ENCODE peak calls at places on chromosomes 13 and 19, in eight cellular contexts. U is cardiac fibroblast, J is choroid plexus epithelial cell, R is GM10248, V is type B pancreatic cell, M is mammary epithelial cell, Q is fibroblast of the aortic adventitia, K is AG04450. X is an unnamed sample.

GRCh38 chr19:49749055-49749716 is 13.9 kb downstream of the TSKS start:
- DNase-seq in M (no peak), Q (no peak), J (peak; percentile 54), U (peak; percentile 42), R (no peak), K (no peak), V (no peak), X (no peak)

GRCh38 chr19:46448601-46449000 is 19.9 kb upstream of the PNMA8C start:
- DNase-seq in M (no peak), R (no peak), U (no peak), K (no peak), Q (no peak), V (no peak), J (no peak), X (no peak)

GRCh38 chr13:113905942-113906341 is 42.1 kb upstream of the GAS6 start:
- DNase-seq in J (no peak), M (no peak), Q (no peak), K (no peak), V (peak; percentile 47), R (no peak), U (no peak), X (no peak)

GRCh38 chr19:35220315-35220921 is 8.1 kb downstream of the FAM187B start:
- DNase-seq in U (peak; percentile 67), V (no peak), Q (peak; percentile 33), K (no peak), M (no peak), R (no peak), J (no peak), X (no peak)

GRCh38 chr13:96089749-96090239 is at the start of gene HS6ST3:
- DNase-seq in U (peak; percentile 7), K (no peak), Q (no peak), M (peak; percentile 14), V (peak; percentile 69), J (peak; percentile 10), R (peak; percentile 32), X (peak; percentile 40)

GRCh38 chr19:47813995-47814328 is 7.8 kb upstream of the CRX start:
- DNase-seq in R (no peak), K (no peak), Q (no peak), U (no peak), V (no peak), J (no peak), M (no peak), X (no peak)

GRCh38 chr13:107586216-107586615 is 629.1 kb downstream of the LIG4 start:
- DNase-seq in V (no peak), R (no peak), U (no peak), Q (peak; percentile 1), K (peak; percentile 33), J (peak; percentile 33), M (no peak), X (no peak)

GRCh38 chr13:24147570-24147963 is 13.0 kb upstream of the SPATA13 start:
- DNase-seq in M (no peak), V (no peak), R (no peak), Q (no peak), U (no peak), J (no peak), K (no peak), X (no peak)

GRCh38 chr19:21197589-21198295 is 55.9 kb downstream of the ZNF431 start:
- DNase-seq in K (no peak), J (peak; percentile 26), V (no peak), U (peak; percentile 36), R (no peak), M (no peak), Q (no peak), X (no peak)

GRCh38 chr13:23175920-23176319 is 4.9 kb upstream of the SGCG start:
- DNase-seq in R (no peak), Q (peak; percentile 10), K (no peak), M (no peak), V (no peak), J (peak; percentile 22), U (peak; percentile 5), X (no peak)

GRCh38 chr19:52735734-52736133 is 890 bp upstream of the ZNF611 start:
- DNase-seq in U (no peak), V (no peak), J (peak; percentile 75), M (peak; percentile 79), K (no peak), R (no peak), Q (peak; percentile 14), X (peak; percentile 73)

GRCh38 chr13:60282708-60283107 is 114.3 kb upstream of the TDRD3 start:
- DNase-seq in K (no peak), U (no peak), Q (no peak), M (no peak), R (no peak), V (no peak), J (no peak), X (no peak)

GRCh38 chr13:31476266-31476665 is 263.1 kb upstream of the RXFP2 start:
- DNase-seq in R (no peak), Q (peak; percentile 96), U (peak; percentile 93), J (peak; percentile 94), K (peak; percentile 48), V (no peak), M (no peak), X (no peak)

GRCh38 chr19:28176193-28176592 is 1036.8 kb downstream of the UQCRFS1 start:
- DNase-seq in R (no peak), M (no peak), K (no peak), J (no peak), U (no peak), V (no peak), Q (no peak), X (no peak)

GRCh38 chr13:113741101-113741731 is 17.8 kb upstream of the TMEM255B start:
- DNase-seq in J (no peak), Q (no peak), R (no peak), U (no peak), K (no peak), M (no peak), V (no peak), X (no peak)

GRCh38 chr19:33434886-33435705 is 61.6 kb downstream of the CEBPG start:
- DNase-seq in M (no peak), J (peak; percentile 37), Q (no peak), K (no peak), V (no peak), U (peak; percentile 18), R (no peak), X (no peak)

GRCh38 chr19:17329061-17329767 is 5.4 kb downstream of the ANO8 start:
- DNase-seq in M (no peak), R (no peak), Q (no peak), J (no peak), V (no peak), K (no peak), U (no peak), X (no peak)

GRCh38 chr13:98397861-98398260 is 179.0 kb downstream of the STK24 start:
- DNase-seq in R (no peak), M (no peak), Q (no peak), K (no peak), U (no peak), J (no peak), V (no peak), X (no peak)

GRCh38 chr19:36152061-36152885 is at the start of gene COX7A1:
- DNase-seq in Q (peak; percentile 61), J (peak; percentile 65), R (peak; percentile 20), K (no peak), M (no peak), U (peak; percentile 70), V (no peak), X (no peak)

GRCh38 chr13:28423010-28423409 is 71.9 kb downstream of the FLT1 start:
- DNase-seq in J (no peak), K (no peak), Q (no peak), R (peak; percentile 49), M (no peak), V (no peak), U (no peak), X (no peak)

DNA sequence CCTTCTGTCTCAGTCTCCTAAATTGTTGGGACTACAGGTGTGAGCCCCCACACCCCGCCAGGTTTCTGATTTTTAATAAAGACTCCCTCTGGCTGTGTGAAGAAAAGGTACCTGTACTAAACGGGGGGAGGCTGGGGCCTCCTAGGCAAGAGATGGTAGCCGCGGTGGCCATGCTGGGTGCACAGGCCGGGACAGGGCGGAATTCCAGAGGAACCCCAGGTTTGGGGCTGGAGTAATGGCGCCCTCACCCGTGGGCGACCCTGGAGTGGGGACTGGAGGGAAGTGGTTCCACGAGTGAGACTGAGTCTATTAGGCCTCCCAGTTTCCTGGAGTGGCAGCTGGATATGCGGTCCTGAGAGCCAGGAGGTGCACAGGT is 1.6 kb upstream of the CBARP start:
- DNase-seq in R (no peak), U (no peak), K (no peak), J (no peak), M (no peak), Q (no peak), V (no peak), X (no peak)
- TF ChIP-seq CTCF in R (no peak), U (no peak), K (no peak), J (no peak), M (no peak), Q (no peak), V (no peak), X (no peak)

DNA sequence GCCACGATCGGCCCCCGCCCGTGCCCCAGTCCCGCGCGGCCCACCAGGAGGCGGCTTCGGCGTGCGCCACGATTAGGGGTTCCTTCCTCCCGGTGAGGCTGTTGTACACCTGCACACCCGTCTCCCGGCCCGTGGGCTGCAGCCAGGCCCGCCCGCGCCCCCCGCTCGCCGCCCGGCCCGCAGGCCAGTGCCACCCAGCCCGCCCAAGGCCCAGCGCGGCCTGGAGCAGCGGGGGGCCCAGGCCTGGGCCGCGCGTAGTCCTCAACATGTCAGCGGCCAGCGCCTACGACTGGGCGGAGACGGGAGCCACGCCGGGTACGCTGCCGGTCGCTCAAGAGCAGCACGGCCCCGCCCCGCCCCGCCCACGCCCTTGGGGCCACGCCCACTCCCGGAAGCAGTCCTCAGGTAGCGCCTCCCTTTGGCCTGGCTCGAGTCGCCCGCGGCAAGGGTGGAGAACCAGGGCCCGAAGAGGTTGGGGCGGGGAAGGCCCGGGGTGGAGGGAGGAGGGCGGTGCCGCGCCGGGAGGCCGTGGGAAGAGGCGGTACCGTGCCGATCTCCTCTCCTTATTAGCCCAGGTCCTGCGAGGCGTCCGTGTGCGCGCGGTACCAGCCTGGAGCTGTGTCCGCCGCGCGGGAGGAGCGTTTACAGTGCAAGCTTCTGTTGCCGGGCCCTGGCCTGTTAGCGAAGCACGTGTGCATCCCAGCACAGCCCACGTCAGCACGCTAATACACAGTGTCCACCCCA is at the start of gene CARS2:
- DNase-seq in Q (peak; percentile 91), U (peak; percentile 99), J (peak; percentile 98), R (peak; percentile 98), K (peak; percentile 80), V (peak; percentile 95), M (peak; percentile 97), X (peak; percentile 84)
- TF ChIP-seq CTCF in Q (peak; percentile 23), U (no peak), J (peak; percentile 16), R (no peak), K (peak; percentile 21), V (peak; percentile 20), M (peak; percentile 21), X (no peak)

GRCh38 chr13:75870397-75870801 is 234.3 kb downstream of the LMO7 start:
- DNase-seq in V (no peak), U (peak; percentile 38), M (no peak), J (peak; percentile 32), Q (peak; percentile 59), R (peak; percentile 37), K (no peak), X (no peak)
- TF ChIP-seq CTCF in V (peak; percentile 89), U (peak; percentile 70), M (peak; percentile 76), J (peak; percentile 73), Q (peak; percentile 76), R (peak; percentile 63), K (peak; percentile 79), X (peak; percentile 92)

DNA sequence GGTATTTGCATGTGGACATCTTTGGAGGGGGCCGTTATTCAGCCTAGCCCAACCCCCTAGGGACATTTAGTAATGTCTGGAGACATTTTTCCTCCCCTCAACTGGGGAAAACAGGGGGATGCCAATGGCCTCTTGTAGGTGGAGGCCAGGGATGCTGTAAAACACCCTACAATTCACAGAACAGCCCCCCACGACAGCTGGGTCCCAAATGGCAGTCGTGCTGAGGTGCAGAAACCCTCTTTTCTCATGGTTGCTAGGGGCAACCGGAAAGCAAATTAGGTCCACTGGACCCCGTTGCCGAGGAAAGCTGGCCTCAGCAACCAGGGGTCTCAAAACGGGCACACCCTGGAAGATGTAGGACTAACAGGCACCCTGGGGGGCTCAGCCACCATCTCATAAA is 14.6 kb downstream of the TMEM150B start:
- DNase-seq in V (no peak), J (no peak), R (no peak), U (no peak), M (no peak), K (no peak), Q (no peak), X (no peak)
- TF ChIP-seq CTCF in V (no peak), J (no peak), R (no peak), U (no peak), M (no peak), K (no peak), Q (no peak), X (no peak)